ENCODE peak calls at places on chromosomes 4 and X, in four cellular contexts. R, S, J and O are unnamed samples.

GRCh38 chr4:44668521-44668920 is 9.7 kb upstream of the GUF1 start:
- DNase-seq in J (no peak), S (no peak), R (no peak), O (no peak)

GRCh38 chrX:39625810-39626209 is 471.9 kb downstream of the BCOR start:
- DNase-seq in S (no peak), R (no peak), J (no peak), O (no peak)

GRCh38 chr4:145808021-145808650 is 128.2 kb downstream of the C4orf51 start:
- DNase-seq in R (peak; percentile 97), S (peak; percentile 98), J (no peak), O (peak; percentile 50)

GRCh38 chr4:64846417-64846816 is 437.2 kb upstream of the TECRL start:
- DNase-seq in R (no peak), S (no peak), J (no peak), O (no peak)

GRCh38 chrX:267771-268261 is 13.4 kb upstream of the PLCXD1 start:
- DNase-seq in S (no peak), R (no peak), J (no peak), O (peak; percentile 74)

GRCh38 chr4:98092833-98093439 is 50.3 kb downstream of the STPG2 start:
- DNase-seq in J (no peak), S (peak; percentile 2), R (peak; percentile 8), O (no peak)

GRCh38 chr4:184792334-184792733 is 33.4 kb downstream of the ACSL1 start:
- DNase-seq in J (no peak), S (no peak), R (no peak), O (no peak)

GRCh38 chr4:8409271-8410065 is 31.1 kb downstream of the ACOX3 start:
- DNase-seq in S (no peak), J (no peak), R (no peak), O (no peak)

GRCh38 chr4:175229154-175229553 is 311.0 kb downstream of the ADAM29 start:
- DNase-seq in R (no peak), S (no peak), J (no peak), O (no peak)

GRCh38 chr4:102981005-102981404 is 38.5 kb downstream of the SLC9B1 start:
- DNase-seq in S (no peak), J (no peak), R (no peak), O (no peak)

GRCh38 chrX:16310326-16310725 is 143.0 kb downstream of the MAGEB17 start:
- DNase-seq in S (no peak), R (no peak), J (no peak), O (no peak)

GRCh38 chr4:67603310-67604028 is 44.9 kb downstream of the STAP1 start:
- DNase-seq in R (peak; percentile 4), S (no peak), J (no peak), O (no peak)

GRCh38 chr4:122711893-122712292 is 20.6 kb upstream of the BBS12 start:
- DNase-seq in S (no peak), J (no peak), R (no peak), O (no peak)
- H3K56ac ChIP-seq in S (no peak overlapping the region), J (no peak overlapping the region), R (no peak overlapping the region), O (no peak overlapping the region)

GRCh38 chr4:6896035-6896434 is 13.6 kb upstream of the TBC1D14 start:
- DNase-seq in J (no peak), S (no peak), R (no peak), O (no peak)

GRCh38 chr4:6900181-6900812 is 9.3 kb upstream of the TBC1D14 start:
- DNase-seq in S (no peak), J (no peak), R (no peak), O (no peak)

GRCh38 chr4:6900956-6901355 is 8.7 kb upstream of the TBC1D14 start:
- DNase-seq in S (no peak), R (no peak), J (no peak), O (no peak)

GRCh38 chr4:6901669-6902317 is 7.8 kb upstream of the TBC1D14 start:
- DNase-seq in R (no peak), J (no peak), S (no peak), O (no peak)

DNA sequence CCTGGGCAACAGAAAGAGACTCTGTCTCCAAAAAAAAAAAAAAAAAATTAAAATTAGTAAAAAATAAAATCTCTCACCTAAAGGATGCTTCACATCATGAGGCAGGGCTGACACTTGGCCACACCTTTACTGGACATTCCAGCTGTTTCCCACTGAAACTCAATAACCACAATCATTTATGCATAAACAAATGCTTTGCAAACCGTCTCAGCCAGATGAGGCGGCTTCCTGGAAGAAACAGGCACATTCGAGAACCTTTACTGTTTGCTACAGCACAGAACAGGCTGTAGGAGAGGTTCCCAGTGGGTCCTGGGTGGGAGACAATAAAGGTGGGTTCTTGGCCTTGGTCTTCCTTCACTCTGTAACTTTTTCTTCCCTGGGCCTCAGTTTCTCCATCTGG is 10.9 kb upstream of the TBC1D14 start:
- DNase-seq in R (no peak), S (no peak), J (no peak), O (no peak)
- H3K56ac ChIP-seq in R (no peak overlapping the region), S (no peak overlapping the region), J (no peak overlapping the region), O (no peak overlapping the region)

GRCh38 chr4:576245-576821 is at the start of gene TMEM271:
- DNase-seq in J (peak; percentile 75), R (peak; percentile 50), S (no peak), O (no peak)
- H3K56ac ChIP-seq in J (no peak within 1 kb of the TSS), R (peak within 1 kb of the TSS; percentile 42), S (no peak within 1 kb of the TSS), O (no peak within 1 kb of the TSS)

GRCh38 chr4:87442889-87443288 is 20.5 kb downstream of the NUDT9 start:
- DNase-seq in J (no peak), S (peak; percentile 19), R (no peak), O (no peak)

GRCh38 chr4:87445964-87446363 is 23.6 kb downstream of the NUDT9 start:
- DNase-seq in J (no peak), R (no peak), S (no peak), O (no peak)

GRCh38 chr4:87444741-87445140 is 22.4 kb downstream of the NUDT9 start:
- DNase-seq in R (no peak), S (no peak), J (no peak), O (no peak)
- H3K56ac ChIP-seq in R (no peak overlapping the region), S (no peak overlapping the region), J (no peak overlapping the region), O (no peak overlapping the region)

DNA sequence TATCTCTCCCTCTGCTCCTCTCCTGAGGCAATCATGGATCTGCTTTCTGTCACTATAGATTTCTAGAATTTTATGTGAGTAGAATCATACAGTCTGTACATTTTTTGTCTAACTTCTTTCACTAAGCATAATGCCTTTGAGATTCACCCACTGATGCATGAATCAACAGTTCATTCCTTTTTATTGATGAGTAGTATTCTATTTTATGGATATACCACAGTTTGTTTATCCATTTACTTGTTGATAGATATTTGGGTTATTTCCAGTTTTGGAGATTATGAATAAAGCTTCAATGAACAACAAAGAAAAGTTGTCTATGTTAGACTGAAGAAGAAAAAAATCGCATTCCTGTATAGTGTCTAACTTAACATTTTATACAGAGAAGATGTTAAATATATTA is 30.5 kb downstream of the PHKA1 start:
- DNase-seq in R (no peak), J (no peak), S (no peak), O (no peak)
- H3K56ac ChIP-seq in R (no peak overlapping the region), J (no peak overlapping the region), S (no peak overlapping the region), O (no peak overlapping the region)

GRCh38 chrX:132497432-132497831 is 8.6 kb upstream of the MBNL3 start:
- DNase-seq in J (no peak), R (no peak), S (no peak), O (no peak)

GRCh38 chrX:132505116-132505515 is 16.3 kb upstream of the MBNL3 start:
- DNase-seq in J (no peak), R (no peak), S (no peak), O (no peak)

GRCh38 chrX:132504417-132504816 is 15.6 kb upstream of the MBNL3 start:
- DNase-seq in S (no peak), J (no peak), R (no peak), O (no peak)

DNA sequence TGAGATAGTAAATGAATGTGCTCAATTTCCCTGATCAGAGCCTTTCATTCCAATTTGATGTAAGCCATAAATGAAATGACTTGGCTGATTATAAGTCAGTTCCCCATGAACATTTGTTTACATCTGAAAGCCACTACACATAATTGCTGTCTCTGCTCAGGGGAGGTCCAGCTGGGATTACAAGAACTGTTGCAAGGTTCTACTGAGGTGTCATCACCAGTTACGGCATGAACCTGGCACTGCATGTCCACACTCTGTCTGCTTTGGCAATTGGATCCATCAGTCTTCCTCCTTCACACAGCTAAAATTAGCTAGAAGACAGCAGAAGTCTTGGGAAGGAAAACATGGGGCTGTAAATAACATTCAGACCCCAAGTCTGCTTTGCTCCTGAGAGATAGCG is 12.8 kb upstream of the MBNL3 start:
- DNase-seq in S (no peak), J (no peak), R (no peak), O (no peak)
- H3K56ac ChIP-seq in S (no peak overlapping the region), J (no peak overlapping the region), R (no peak overlapping the region), O (no peak overlapping the region)

DNA sequence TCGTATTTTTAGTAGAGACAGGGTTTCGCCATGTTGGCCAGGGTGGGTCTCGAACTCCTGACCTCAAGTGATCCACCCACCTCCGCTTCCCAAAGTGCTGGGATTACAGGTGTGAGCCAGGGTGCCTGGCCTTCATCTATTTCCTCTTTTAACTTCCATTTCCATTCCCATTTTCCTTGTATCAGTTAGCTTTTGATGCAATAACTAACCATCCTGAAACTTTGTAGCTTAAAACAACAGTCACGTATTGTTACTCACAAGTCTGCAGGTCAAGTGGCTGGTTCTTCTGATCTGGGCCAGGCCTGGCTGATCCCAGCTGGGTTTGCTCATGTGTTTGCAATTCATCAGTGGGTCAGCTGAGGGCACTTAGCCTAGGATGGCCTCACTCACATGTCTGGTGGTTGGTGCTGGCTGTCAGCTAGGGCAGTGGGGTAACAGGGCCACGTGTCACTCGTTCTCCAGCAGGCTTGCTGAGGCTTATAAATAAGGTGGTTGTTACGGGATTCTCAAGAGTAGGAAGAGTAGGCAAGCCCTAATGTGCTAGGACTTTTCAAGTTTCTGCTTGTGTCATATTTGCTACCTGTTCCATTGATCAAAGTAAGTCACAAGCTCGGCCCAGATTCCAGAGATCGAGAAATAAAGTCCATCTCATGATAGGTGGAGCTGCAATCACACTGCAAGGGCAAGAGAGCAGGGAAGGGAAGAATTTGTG is 88.2 kb downstream of the SOWAHB start:
- DNase-seq in J (no peak), S (peak; percentile 53), R (peak; percentile 44), O (no peak)
- H3K56ac ChIP-seq in J (no peak overlapping the region), S (no peak overlapping the region), R (no peak overlapping the region), O (no peak overlapping the region)